ENCODE peak calls at places on chromosome 14, in ten cellular contexts. K is HFFc6; M is H54; C is stimulated activated CD4-positive, alpha-beta T cell treated with anti-CD3 and anti-CD28 coated beads, TNF-alpha, amount 100 ng/mL, for 48 hours; H is Right ventricle myocardium superior; Q is Caco-2; E is iris pigment epithelial cell; Y is GM13976; N is HT1080; X is T-helper 1 cell. D is an unnamed sample.
A peak's percentile ranks its signal among the peaks of the same experiment; 100 is the strongest.

GRCh38 chr14:58395815-58396626 is at the start of gene TOMM20L:
- DNase-seq in K (peak; percentile 6), M (peak; percentile 28), C (peak; percentile 66), H (peak; percentile 87), Q (peak; percentile 92), E (peak; percentile 41), Y (peak; percentile 92), N (no peak), X (peak; percentile 47), D (peak; percentile 51)

GRCh38 chr14:104583424-104584114 is 4.0 kb downstream of the C14orf180 start:
- DNase-seq in K (no peak), M (no peak), C (no peak), H (no peak), Q (peak; percentile 31), E (no peak), Y (no peak), N (no peak), X (no peak), D (no peak)

GRCh38 chr14:72466325-72466724 is 427.6 kb downstream of the DPF3 start:
- DNase-seq in K (no peak), M (no peak), C (no peak), H (no peak), Q (no peak), E (no peak), Y (no peak), N (no peak), X (no peak), D (no peak)

GRCh38 chr14:29906256-29906885 is 21.3 kb downstream of the PRKD1 start:
- DNase-seq in K (peak; percentile 17), M (no peak), C (no peak), H (no peak), Q (no peak), E (peak; percentile 79), Y (no peak), N (peak; percentile 55), X (no peak), D (no peak)

GRCh38 chr14:64708148-64709004 is 4.2 kb downstream of the PLEKHG3 start:
- DNase-seq in K (no peak), M (peak; percentile 54), C (no peak), H (peak; percentile 64), Q (peak; percentile 69), E (peak; percentile 69), Y (no peak), N (peak; percentile 90), X (no peak), D (peak; percentile 31)

GRCh38 chr14:101535808-101536207 is 25.5 kb upstream of the DIO3 start:
- DNase-seq in K (no peak), M (no peak), C (no peak), H (no peak), Q (no peak), E (no peak), Y (no peak), N (no peak), X (no peak), D (no peak)

GRCh38 chr14:35320472-35320871 is 28.3 kb downstream of the PSMA6 start:
- DNase-seq in K (no peak), M (no peak), C (no peak), H (no peak), Q (no peak), E (no peak), Y (no peak), N (peak; percentile 48), X (no peak), D (no peak)

GRCh38 chr14:104230946-104231345 is 92.6 kb downstream of the KIF26A start:
- DNase-seq in K (no peak), M (no peak), C (no peak), H (no peak), Q (no peak), E (no peak), Y (no peak), N (no peak), X (no peak), D (no peak)

GRCh38 chr14:64656986-64657385 is 47.2 kb upstream of the PLEKHG3 start:
- DNase-seq in K (no peak), M (no peak), C (no peak), H (no peak), Q (no peak), E (no peak), Y (no peak), N (no peak), X (no peak), D (no peak)

GRCh38 chr14:39310071-39310470 is 76.4 kb downstream of the MIA2 start:
- DNase-seq in K (no peak), M (no peak), C (no peak), H (no peak), Q (no peak), E (peak; percentile 42), Y (no peak), N (no peak), X (no peak), D (no peak)

GRCh38 chr14:104827173-104828055 is 26.5 kb downstream of the ZBTB42 start:
- DNase-seq in K (peak; percentile 21), M (no peak), C (peak; percentile 52), H (peak; percentile 61), Q (peak; percentile 87), E (peak; percentile 54), Y (peak; percentile 83), N (no peak), X (no peak), D (peak; percentile 57)

GRCh38 chr14:75280831-75281690 is 2.4 kb downstream of the FOS start:
- DNase-seq in K (no peak), M (no peak), C (no peak), H (no peak), Q (peak; percentile 35), E (peak; percentile 22), Y (no peak), N (peak; percentile 19), X (peak; percentile 47), D (peak; percentile 58)

GRCh38 chr14:74905595-74906142 is 17.4 kb downstream of the RPS6KL1 start:
- DNase-seq in K (peak; percentile 30), M (peak; percentile 48), C (peak; percentile 78), H (peak; percentile 82), Q (peak; percentile 83), E (peak; percentile 30), Y (peak; percentile 83), N (peak; percentile 27), X (peak; percentile 51), D (peak; percentile 77)

GRCh38 chr14:34676516-34677211 is 37.7 kb downstream of the CFL2 start:
- DNase-seq in K (no peak), M (no peak), C (no peak), H (no peak), Q (no peak), E (no peak), Y (no peak), N (no peak), X (no peak), D (no peak)

D was measured in stimulated activated naive CD4-positive, alpha-beta T cell.